ENCODE peak calls at places on chromosomes 3 and 15, in four cellular contexts. One of them, this sample, is unnamed.

GRCh38 chr3:153210116-153210515 is 48.1 kb downstream of the RAP2B start:
- DNase-seq in coronary artery: no peak
- DNase-seq in H9: no peak
- DNase-seq in testis: no peak
- DNase-seq in this sample: no peak

GRCh38 chr15:73897441-73898261 is 24.3 kb downstream of the TBC1D21 start:
- DNase-seq in coronary artery: peak
- DNase-seq in H9: peak
- DNase-seq in testis: peak
- DNase-seq in this sample: no peak

GRCh38 chr3:99108508-99108907 is 207.0 kb upstream of the DCBLD2 start:
- DNase-seq in coronary artery: no peak
- DNase-seq in H9: no peak
- DNase-seq in testis: no peak
- DNase-seq in this sample: no peak

GRCh38 chr15:31352911-31353811 is 26.5 kb downstream of the KLF13 start:
- DNase-seq in coronary artery: peak
- DNase-seq in H9: no peak
- DNase-seq in testis: peak
- DNase-seq in this sample: peak

GRCh38 chr15:41730543-41730942 is 43.7 kb upstream of the MAPKBP1 start:
- DNase-seq in coronary artery: no peak
- DNase-seq in H9: no peak
- DNase-seq in testis: no peak
- DNase-seq in this sample: no peak

GRCh38 chr3:140568842-140569520 is 108.9 kb upstream of the TRIM42 start:
- DNase-seq in coronary artery: no peak
- DNase-seq in H9: no peak
- DNase-seq in testis: peak
- DNase-seq in this sample: no peak

GRCh38 chr3:126846316-126846715 is 136.6 kb upstream of the PLXNA1 start:
- DNase-seq in coronary artery: no peak
- DNase-seq in H9: no peak
- DNase-seq in testis: no peak
- DNase-seq in this sample: no peak

GRCh38 chr3:14967285-14967684 is 19.9 kb downstream of the NR2C2 start:
- DNase-seq in coronary artery: no peak
- DNase-seq in H9: no peak
- DNase-seq in testis: no peak
- DNase-seq in this sample: no peak

GRCh38 chr3:45118615-45119062 is 27.5 kb downstream of the CDCP1 start:
- DNase-seq in coronary artery: no peak
- DNase-seq in H9: no peak
- DNase-seq in testis: no peak
- DNase-seq in this sample: no peak

GRCh38 chr3:65348596-65348995 is 660.8 kb upstream of the ADAMTS9 start:
- DNase-seq in coronary artery: no peak
- DNase-seq in H9: no peak
- DNase-seq in testis: no peak
- DNase-seq in this sample: no peak

GRCh38 chr3:46628980-46629379 is 16.7 kb downstream of the FAM240A start:
- DNase-seq in coronary artery: no peak
- DNase-seq in H9: no peak
- DNase-seq in testis: no peak
- DNase-seq in this sample: no peak

GRCh38 chr15:35728176-35728938 is 182.4 kb upstream of the DPH6 start:
- DNase-seq in coronary artery: no peak
- DNase-seq in H9: no peak
- DNase-seq in testis: no peak
- DNase-seq in this sample: no peak

GRCh38 chr3:31166249-31166885 is 271.9 kb upstream of the GADL1 start:
- DNase-seq in coronary artery: no peak
- DNase-seq in H9: no peak
- DNase-seq in testis: no peak
- DNase-seq in this sample: no peak

GRCh38 chr3:178195824-178196223 is 340.4 kb upstream of the KCNMB2 start:
- DNase-seq in coronary artery: no peak
- DNase-seq in H9: no peak
- DNase-seq in testis: no peak
- DNase-seq in this sample: no peak

GRCh38 chr15:37824717-37825382 is 109.6 kb upstream of the TMCO5A start:
- DNase-seq in coronary artery: no peak
- DNase-seq in H9: no peak
- DNase-seq in testis: no peak
- DNase-seq in this sample: no peak

GRCh38 chr3:30638685-30639412 is 32.4 kb downstream of the TGFBR2 start:
- DNase-seq in coronary artery: no peak
- DNase-seq in H9: no peak
- DNase-seq in testis: no peak
- DNase-seq in this sample: no peak

GRCh38 chr15:80118956-80119355 is 33.8 kb upstream of the FAH start:
- DNase-seq in coronary artery: no peak
- DNase-seq in H9: no peak
- DNase-seq in testis: no peak
- DNase-seq in this sample: no peak

GRCh38 chr15:48096813-48097212 is 24.0 kb upstream of the SLC24A5 start:
- DNase-seq in coronary artery: no peak
- DNase-seq in H9: no peak
- DNase-seq in testis: no peak
- DNase-seq in this sample: peak

GRCh38 chr3:184415229-184415517 is 35.3 kb downstream of the CHRD start:
- DNase-seq in coronary artery: no peak
- DNase-seq in H9: no peak
- DNase-seq in testis: no peak
- DNase-seq in this sample: no peak

GRCh38 chr3:15331606-15332404 is 581 bp downstream of the SH3BP5 start:
- DNase-seq in coronary artery: peak
- DNase-seq in H9: peak
- DNase-seq in testis: peak
- DNase-seq in this sample: peak

GRCh38 chr3:142270407-142270806 is 45.0 kb upstream of the GK5 start:
- DNase-seq in coronary artery: no peak
- DNase-seq in H9: no peak
- DNase-seq in testis: no peak
- DNase-seq in this sample: no peak

GRCh38 chr3:10283638-10284037 is 9.1 kb downstream of the GHRL start:
- DNase-seq in coronary artery: no peak
- DNase-seq in H9: no peak
- DNase-seq in testis: no peak
- DNase-seq in this sample: no peak

GRCh38 chr3:195754906-195755305 is 34.1 kb downstream of the MUC20 start:
- DNase-seq in coronary artery: no peak
- DNase-seq in H9: no peak
- DNase-seq in testis: no peak
- DNase-seq in this sample: no peak

GRCh38 chr3:143000525-143000924 is 845 bp upstream of the U2SURP start:
- DNase-seq in coronary artery: no peak
- DNase-seq in H9: no peak
- DNase-seq in testis: peak
- DNase-seq in this sample: no peak

GRCh38 chr3:134464693-134465385 is 20.9 kb downstream of the ANAPC13 start:
- DNase-seq in coronary artery: no peak
- DNase-seq in H9: peak
- DNase-seq in testis: no peak
- DNase-seq in this sample: no peak

GRCh38 chr3:98788651-98789050 is 25.5 kb downstream of the ST3GAL6 start:
- DNase-seq in coronary artery: no peak
- DNase-seq in H9: no peak
- DNase-seq in testis: no peak
- DNase-seq in this sample: no peak

GRCh38 chr3:9396301-9396631 is 1.1 kb upstream of the SETD5 start:
- DNase-seq in coronary artery: peak
- DNase-seq in H9: peak
- DNase-seq in testis: peak
- DNase-seq in this sample: no peak

GRCh38 chr3:122974764-122975162 is 52.8 kb downstream of the SEMA5B start:
- DNase-seq in coronary artery: no peak
- DNase-seq in H9: no peak
- DNase-seq in testis: no peak
- DNase-seq in this sample: no peak

GRCh38 chr3:43970351-43970750 is 271.3 kb upstream of the TOPAZ1 start:
- DNase-seq in coronary artery: no peak
- DNase-seq in H9: no peak
- DNase-seq in testis: no peak
- DNase-seq in this sample: no peak

GRCh38 chr3:9149566-9149965 is 99.9 kb downstream of the SRGAP3 start:
- DNase-seq in coronary artery: no peak
- DNase-seq in H9: no peak
- DNase-seq in testis: no peak
- DNase-seq in this sample: no peak

GRCh38 chr15:80605591-80606150 is 89.4 kb upstream of the ABHD17C start:
- DNase-seq in coronary artery: no peak
- DNase-seq in H9: no peak
- DNase-seq in testis: no peak
- DNase-seq in this sample: no peak

GRCh38 chr3:40741729-40742128 is 217.0 kb downstream of the ZNF621 start:
- DNase-seq in coronary artery: no peak
- DNase-seq in H9: no peak
- DNase-seq in testis: peak
- DNase-seq in this sample: no peak

GRCh38 chr3:72010044-72010443 is 225.1 kb upstream of the PROK2 start:
- DNase-seq in coronary artery: no peak
- DNase-seq in H9: no peak
- DNase-seq in testis: no peak
- DNase-seq in this sample: peak

GRCh38 chr3:195095035-195095703 is 175.8 kb downstream of the XXYLT1 start:
- DNase-seq in coronary artery: no peak
- DNase-seq in H9: no peak
- DNase-seq in testis: no peak
- DNase-seq in this sample: no peak

GRCh38 chr3:124700880-124701684 is 29.2 kb upstream of the UMPS start:
- DNase-seq in coronary artery: no peak
- DNase-seq in H9: peak
- DNase-seq in testis: no peak
- DNase-seq in this sample: peak

GRCh38 chr15:99616129-99616528 is 50.3 kb downstream of the MEF2A start:
- DNase-seq in coronary artery: no peak
- DNase-seq in H9: no peak
- DNase-seq in testis: no peak
- DNase-seq in this sample: no peak

GRCh38 chr15:99614749-99615288 is 49.0 kb downstream of the MEF2A start:
- DNase-seq in coronary artery: no peak
- DNase-seq in H9: no peak
- DNase-seq in testis: no peak
- DNase-seq in this sample: no peak

GRCh38 chr15:99615460-99615859 is 49.7 kb downstream of the MEF2A start:
- DNase-seq in coronary artery: no peak
- DNase-seq in H9: no peak
- DNase-seq in testis: no peak
- DNase-seq in this sample: no peak

GRCh38 chr15:99613481-99613880 is 47.7 kb downstream of the MEF2A start:
- DNase-seq in coronary artery: no peak
- DNase-seq in H9: no peak
- DNase-seq in testis: no peak
- DNase-seq in this sample: no peak

GRCh38 chr15:99613887-99614642 is 48.3 kb downstream of the MEF2A start:
- DNase-seq in coronary artery: no peak
- DNase-seq in H9: no peak
- DNase-seq in testis: no peak
- DNase-seq in this sample: no peak
- H3K27ac ChIP-seq in coronary artery: peak
- H3K27ac ChIP-seq in H9: no peak
- H3K27ac ChIP-seq in testis: no peak
- H3K27ac ChIP-seq in this sample: no peak

DNA sequence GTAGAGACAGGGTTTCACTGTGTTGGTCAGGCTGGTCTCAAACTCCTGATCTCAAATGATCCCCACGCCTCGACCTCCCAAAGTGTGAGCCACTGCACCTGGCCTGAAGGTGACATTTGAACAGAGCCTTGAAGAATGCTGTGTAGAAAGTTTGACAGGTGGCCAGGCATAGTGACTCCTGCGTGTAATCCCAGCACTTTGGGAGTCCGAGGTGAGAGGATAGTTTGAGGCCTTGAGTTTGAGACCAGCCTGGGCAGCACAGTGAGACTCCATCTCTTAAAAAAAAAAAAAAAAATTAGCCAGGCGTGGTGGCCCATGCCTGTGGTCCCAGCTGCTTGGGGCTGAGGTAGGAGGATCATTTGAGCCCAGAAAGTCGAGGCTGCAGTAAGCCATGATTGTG is 1.5 kb downstream of the IQGAP1 start:
- DNase-seq in coronary artery: no peak
- DNase-seq in H9: no peak
- DNase-seq in testis: no peak
- DNase-seq in this sample: no peak
- H3K27ac ChIP-seq in coronary artery: peak
- H3K27ac ChIP-seq in H9: no peak
- H3K27ac ChIP-seq in testis: peak
- H3K27ac ChIP-seq in this sample: no peak

GRCh38 chr3:185715091-185715490 is 109.8 kb downstream of the IGF2BP2 start:
- DNase-seq in coronary artery: no peak
- DNase-seq in H9: peak
- DNase-seq in testis: no peak
- DNase-seq in this sample: no peak
- H3K27ac ChIP-seq in coronary artery: no peak
- H3K27ac ChIP-seq in H9: peak
- H3K27ac ChIP-seq in testis: no peak
- H3K27ac ChIP-seq in this sample: no peak

GRCh38 chr15:66746231-66746605 is 44.2 kb downstream of the SMAD6 start:
- DNase-seq in coronary artery: no peak
- DNase-seq in H9: no peak
- DNase-seq in testis: no peak
- DNase-seq in this sample: no peak

GRCh38 chr15:66745530-66746230 is 43.6 kb downstream of the SMAD6 start:
- DNase-seq in coronary artery: no peak
- DNase-seq in H9: no peak
- DNase-seq in testis: no peak
- DNase-seq in this sample: no peak

GRCh38 chr15:66743204-66743603 is 41.2 kb downstream of the SMAD6 start:
- DNase-seq in coronary artery: no peak
- DNase-seq in H9: no peak
- DNase-seq in testis: no peak
- DNase-seq in this sample: no peak

GRCh38 chr15:66743703-66744536 is 41.9 kb downstream of the SMAD6 start:
- DNase-seq in coronary artery: no peak
- DNase-seq in H9: no peak
- DNase-seq in testis: no peak
- DNase-seq in this sample: no peak

DNA sequence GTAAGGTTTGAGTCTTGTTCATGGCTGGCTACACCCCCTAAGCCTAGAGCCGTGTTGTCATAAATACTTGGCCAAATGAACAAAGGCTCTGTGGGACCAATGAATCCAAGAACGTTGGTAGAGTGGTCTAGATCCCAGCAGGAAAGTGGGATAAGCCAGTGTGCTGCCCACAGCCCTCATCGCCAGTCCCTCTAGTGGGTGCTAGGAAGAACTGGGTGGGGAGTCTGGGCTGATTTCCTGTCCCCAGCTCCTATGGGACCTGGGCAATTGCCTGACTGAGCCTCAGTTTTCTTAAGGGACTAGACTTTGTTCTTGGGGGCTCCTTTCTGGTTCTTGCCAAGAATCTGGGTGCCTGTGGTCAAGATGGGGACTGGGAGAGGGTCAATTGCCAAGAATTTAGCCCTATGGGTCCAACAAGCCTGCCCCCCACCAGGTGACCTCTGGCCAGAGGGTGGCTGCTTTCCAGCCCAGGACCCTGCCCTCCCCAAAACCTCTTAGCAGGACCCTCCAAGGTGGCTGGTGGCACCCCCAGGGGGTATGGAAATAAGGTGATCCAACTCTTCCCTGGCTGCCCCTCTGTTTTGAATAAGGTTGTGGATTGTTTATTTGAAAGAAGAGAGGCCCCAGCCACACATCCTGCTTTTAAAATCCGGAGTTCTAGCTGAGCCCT is 42.7 kb downstream of the SMAD6 start:
- DNase-seq in coronary artery: no peak
- DNase-seq in H9: no peak
- DNase-seq in testis: no peak
- DNase-seq in this sample: no peak
- H3K27ac ChIP-seq in coronary artery: peak
- H3K27ac ChIP-seq in H9: peak
- H3K27ac ChIP-seq in testis: no peak
- H3K27ac ChIP-seq in this sample: no peak